ENCODE peak calls at places on chromosome X, in eight cellular contexts. One of them, this sample, is unnamed.

GRCh38 chrX:120690344-120690743 is 60.5 kb upstream of the C1GALT1C1 start:
- DNase-seq in NCI-H1930: no peak
- DNase-seq in Caco-2: no peak
- DNase-seq in cardiac fibroblast: no peak
- DNase-seq in NCI-H1092: no peak
- DNase-seq in mesendoderm: no peak
- DNase-seq in nephron progenitor cell: no peak
- DNase-seq in HT1080: no peak
- DNase-seq in this sample: no peak

GRCh38 chrX:77415161-77415560 is 32.0 kb upstream of the FGF16 start:
- DNase-seq in Caco-2: no peak
- DNase-seq in cardiac fibroblast: peak; percentile 31
- DNase-seq in NCI-H1092: no peak
- DNase-seq in mesendoderm: peak; percentile 43
- DNase-seq in nephron progenitor cell: no peak
- DNase-seq in NCI-H1930: no peak
- DNase-seq in HT1080: no peak
- DNase-seq in this sample: no peak

GRCh38 chrX:148784859-148785655 is 284.6 kb downstream of the AFF2 start:
- DNase-seq in HT1080: no peak
- DNase-seq in mesendoderm: no peak
- DNase-seq in nephron progenitor cell: no peak
- DNase-seq in Caco-2: no peak
- DNase-seq in NCI-H1092: no peak
- DNase-seq in cardiac fibroblast: no peak
- DNase-seq in NCI-H1930: peak; percentile 51
- DNase-seq in this sample: no peak

GRCh38 chrX:47576021-47576898 is 6.0 kb upstream of the TIMP1 start:
- DNase-seq in NCI-H1930: no peak
- DNase-seq in nephron progenitor cell: no peak
- DNase-seq in Caco-2: no peak
- DNase-seq in cardiac fibroblast: no peak
- DNase-seq in mesendoderm: no peak
- DNase-seq in HT1080: no peak
- DNase-seq in NCI-H1092: no peak
- DNase-seq in this sample: no peak

GRCh38 chrX:133749370-133749769 is 236.0 kb downstream of the GPC3 start:
- DNase-seq in HT1080: no peak
- DNase-seq in nephron progenitor cell: no peak
- DNase-seq in Caco-2: no peak
- DNase-seq in NCI-H1930: no peak
- DNase-seq in cardiac fibroblast: no peak
- DNase-seq in mesendoderm: no peak
- DNase-seq in NCI-H1092: no peak
- DNase-seq in this sample: no peak

GRCh38 chrX:39527045-39527444 is 570.7 kb downstream of the BCOR start:
- DNase-seq in HT1080: peak; percentile 4
- DNase-seq in cardiac fibroblast: peak; percentile 23
- DNase-seq in NCI-H1092: no peak
- DNase-seq in Caco-2: no peak
- DNase-seq in mesendoderm: no peak
- DNase-seq in nephron progenitor cell: no peak
- DNase-seq in NCI-H1930: no peak
- DNase-seq in this sample: no peak

GRCh38 chrX:2545144-2545543 is 44.4 kb upstream of the DHRSX start:
- DNase-seq in Caco-2: no peak
- DNase-seq in cardiac fibroblast: no peak
- DNase-seq in mesendoderm: no peak
- DNase-seq in nephron progenitor cell: no peak
- DNase-seq in NCI-H1092: no peak
- DNase-seq in HT1080: no peak
- DNase-seq in NCI-H1930: no peak
- DNase-seq in this sample: no peak

GRCh38 chrX:13495232-13495631 is 74.2 kb upstream of the EGFL6 start:
- DNase-seq in HT1080: no peak
- DNase-seq in NCI-H1092: peak; percentile 55
- DNase-seq in mesendoderm: no peak
- DNase-seq in NCI-H1930: no peak
- DNase-seq in nephron progenitor cell: no peak
- DNase-seq in cardiac fibroblast: no peak
- DNase-seq in Caco-2: no peak
- DNase-seq in this sample: no peak

GRCh38 chrX:110418220-110418856 is 59.7 kb downstream of the RTL9 start:
- DNase-seq in mesendoderm: peak; percentile 74
- DNase-seq in Caco-2: peak; percentile 25
- DNase-seq in cardiac fibroblast: peak; percentile 79
- DNase-seq in nephron progenitor cell: peak; percentile 49
- DNase-seq in HT1080: peak; percentile 25
- DNase-seq in NCI-H1092: peak; percentile 44
- DNase-seq in NCI-H1930: no peak
- DNase-seq in this sample: peak; percentile 84

GRCh38 chrX:18961686-18962085 is 22.2 kb downstream of the PHKA2 start:
- DNase-seq in HT1080: peak; percentile 37
- DNase-seq in Caco-2: no peak
- DNase-seq in mesendoderm: no peak
- DNase-seq in NCI-H1092: no peak
- DNase-seq in nephron progenitor cell: no peak
- DNase-seq in cardiac fibroblast: peak; percentile 47
- DNase-seq in NCI-H1930: no peak
- DNase-seq in this sample: no peak